ENCODE peak calls at places on chromosomes 4 and X, in five cellular contexts. U is AML-193; D is AG09309; A is HT1080; J is stimulated activated CD8-positive, alpha-beta memory T cell treated with anti-CD3 and anti-CD28 coated beads, Interleukin-12 subunit alpha, Interleukin-12 subunit beta, amount 100 ng/mL, for 4 hours. N is an unnamed sample.

GRCh38 chr4:38769441-38770210 is 13.2 kb downstream of the TLR10 start:
- DNase-seq in J (no peak), U (no peak), A (no peak), D (no peak), N (no peak)

GRCh38 chr4:15684498-15684897 is 2.9 kb downstream of the FAM200B start:
- DNase-seq in J (no peak), D (no peak), U (no peak), A (no peak), N (no peak)

GRCh38 chr4:164888096-164888495 is 11.1 kb downstream of the APELA start:
- DNase-seq in A (peak), D (no peak), J (no peak), U (no peak), N (no peak)

GRCh38 chrX:39453847-39454645 is 643.7 kb downstream of the BCOR start:
- DNase-seq in D (no peak), U (no peak), A (no peak), J (no peak), N (no peak)

GRCh38 chrX:16076834-16077233 is 46.5 kb upstream of the GRPR start:
- DNase-seq in A (no peak), J (no peak), U (no peak), D (no peak), N (no peak)

GRCh38 chrX:2500091-2500680 is 590 bp downstream of the DHRSX start:
- DNase-seq in A (peak), U (no peak), D (no peak), J (peak), N (peak)

GRCh38 chr4:118018381-118018780 is 15.9 kb upstream of the NDST3 start:
- DNase-seq in U (no peak), D (no peak), A (no peak), J (no peak), N (no peak)

GRCh38 chrX:147962476-147962875 is 18.7 kb upstream of the FMR1NB start:
- DNase-seq in J (no peak), A (peak), D (no peak), U (no peak), N (no peak)

GRCh38 chrX:129139837-129140679 is 383.2 kb downstream of the SMARCA1 start:
- DNase-seq in J (no peak), D (no peak), A (no peak), U (no peak), N (no peak)

GRCh38 chr4:32161382-32161781 is 1441.2 kb downstream of the PCDH7 start:
- DNase-seq in D (no peak), A (peak), U (peak), J (no peak), N (no peak)

GRCh38 chr4:165006886-165007285 is 24.9 kb upstream of the TRIM60 start:
- DNase-seq in A (no peak), U (no peak), D (no peak), J (no peak), N (no peak)

GRCh38 chrX:63765692-63766091 is 19.3 kb downstream of the ARHGEF9 start:
- DNase-seq in D (no peak), U (no peak), J (no peak), A (no peak), N (no peak)

GRCh38 chrX:79138658-79139241 is 5.7 kb upstream of the GPR174 start:
- DNase-seq in A (no peak), J (no peak), U (peak), D (no peak), N (no peak)

GRCh38 chrX:129360175-129360574 is 163.1 kb downstream of the SMARCA1 start:
- DNase-seq in J (no peak), U (peak), A (peak), D (no peak), N (peak)

GRCh38 chrX:115582871-115583729 is 22.1 kb downstream of the PLS3 start:
- DNase-seq in D (no peak), A (peak), J (no peak), U (no peak), N (no peak)

N was measured in lung microvascular endothelial cell.